ENCODE peak calls at places on chromosomes 12 and 14, in five cellular contexts. W is Caco-2; L is CD8-positive, alpha-beta T cell; R is SK-N-MC; I is upper lobe of right lung. P is an unnamed sample.

GRCh38 chr14:94379291-94380224 is 8.8 kb downstream of the SERPINA1 start:
- DNase-seq in W (no peak), L (no peak), R (no peak), I (no peak), P (peak; percentile 34)

GRCh38 chr14:79764288-79764687 is 447.0 kb downstream of the DIO2 start:
- DNase-seq in W (peak; percentile 54), L (no peak), R (no peak), I (no peak), P (no peak)

GRCh38 chr12:45729233-45730115 is at the start of gene ARID2:
- DNase-seq in W (peak; percentile 84), L (peak; percentile 27), R (no peak), I (peak; percentile 88), P (peak; percentile 86)

GRCh38 chr14:94612174-94612573 is at the start of gene SERPINA3:
- DNase-seq in W (no peak), L (no peak), R (no peak), I (no peak), P (no peak)

GRCh38 chr14:86143248-86143647 is 613.3 kb downstream of the FLRT2 start:
- DNase-seq in W (no peak), L (no peak), R (no peak), I (no peak), P (no peak)

GRCh38 chr14:74442757-74443156 is 16.7 kb upstream of the SYNDIG1L start:
- DNase-seq in W (no peak), L (no peak), R (no peak), I (no peak), P (no peak)

GRCh38 chr12:53105256-53105655 is 2.0 kb downstream of the SOAT2 start:
- DNase-seq in W (no peak), L (no peak), R (no peak), I (no peak), P (no peak)

GRCh38 chr14:95025941-95026340 is 131.4 kb downstream of the DICER1 start:
- DNase-seq in W (no peak), L (no peak), R (no peak), I (no peak), P (no peak)

GRCh38 chr14:96512602-96513397 is 10.6 kb downstream of the PAPOLA start:
- DNase-seq in W (no peak), L (no peak), R (no peak), I (no peak), P (no peak)

GRCh38 chr14:99313234-99313633 is 41.2 kb upstream of the BCL11B start:
- DNase-seq in W (no peak), L (no peak), R (no peak), I (no peak), P (no peak)

GRCh38 chr14:33938131-33938949 is 12.5 kb downstream of the EGLN3 start:
- DNase-seq in W (no peak), L (no peak), R (no peak), I (no peak), P (peak; percentile 53)

GRCh38 chr14:65949711-65950516 is 536.3 kb upstream of the CCDC196 start:
- DNase-seq in W (no peak), L (no peak), R (no peak), I (peak; percentile 73), P (no peak)

GRCh38 chr12:131793623-131794022 is 34.6 kb upstream of the MMP17 start:
- DNase-seq in W (no peak), L (no peak), R (no peak), I (no peak), P (no peak)

GRCh38 chr14:61362072-61362750 is 40.8 kb downstream of the PRKCH start:
- DNase-seq in W (no peak), L (no peak), R (no peak), I (no peak), P (no peak)

GRCh38 chr14:100889641-100890040 is 13.9 kb downstream of the RTL1 start:
- DNase-seq in W (no peak), L (no peak), R (no peak), I (peak; percentile 33), P (no peak)

GRCh38 chr12:3897400-3897910 is 24.3 kb upstream of the PARP11 start:
- DNase-seq in W (no peak), L (no peak), R (no peak), I (no peak), P (no peak)

GRCh38 chr14:36300337-36300736 is 20.1 kb downstream of the MBIP start:
- DNase-seq in W (no peak), L (no peak), R (no peak), I (no peak), P (no peak)

GRCh38 chr14:34766060-34766459 is 51.7 kb upstream of the CFL2 start:
- DNase-seq in W (peak; percentile 17), L (no peak), R (no peak), I (no peak), P (no peak)

GRCh38 chr12:42039146-42039545 is 105.5 kb downstream of the GXYLT1 start:
- DNase-seq in W (no peak), L (no peak), R (no peak), I (no peak), P (no peak)

GRCh38 chr14:62645649-62646048 is 399.6 kb downstream of the KCNH5 start:
- DNase-seq in W (no peak), L (no peak), R (peak; percentile 18), I (no peak), P (peak; percentile 1)

GRCh38 chr14:94138256-94138655 is 8.9 kb upstream of the IFI27L2 start:
- DNase-seq in W (no peak), L (no peak), R (no peak), I (no peak), P (no peak)

GRCh38 chr12:38905480-38906351 is at the start of gene CPNE8:
- DNase-seq in W (peak; percentile 78), L (no peak), R (no peak), I (peak; percentile 93), P (no peak)

GRCh38 chr14:58808828-58809227 is 171.1 kb downstream of the DACT1 start:
- DNase-seq in W (no peak), L (no peak), R (no peak), I (no peak), P (peak; percentile 59)

GRCh38 chr12:15590180-15590826 is 198.9 kb downstream of the EPS8 start:
- DNase-seq in W (peak; percentile 79), L (peak; percentile 2), R (peak; percentile 22), I (no peak), P (peak; percentile 56)

GRCh38 chr12:88544991-88545684 is 35.1 kb downstream of the KITLG start:
- DNase-seq in W (no peak), L (no peak), R (no peak), I (no peak), P (no peak)

GRCh38 chr14:59870277-59871165 is at the start of gene RTN1:
- DNase-seq in W (peak; percentile 52), L (no peak), R (no peak), I (peak; percentile 87), P (peak; percentile 33)

GRCh38 chr14:104978774-104979691 is 859 bp upstream of the AHNAK2 start:
- DNase-seq in W (no peak), L (no peak), R (no peak), I (no peak), P (no peak)

GRCh38 chr12:54032627-54033100 is at the start of gene HOXC5:
- DNase-seq in W (peak; percentile 86), L (peak; percentile 40), R (peak; percentile 81), I (peak; percentile 72), P (no peak)

GRCh38 chr12:30884804-30885203 is 41.7 kb upstream of the TSPAN11 start:
- DNase-seq in W (no peak), L (no peak), R (no peak), I (no peak), P (no peak)

GRCh38 chr14:63342381-63342780 is 23.6 kb upstream of the GPHB5 start:
- DNase-seq in W (no peak), L (no peak), R (peak; percentile 35), I (no peak), P (no peak)

GRCh38 chr12:130333341-130333740 is 4.3 kb upstream of the PIWIL1 start:
- DNase-seq in W (no peak), L (no peak), R (no peak), I (no peak), P (no peak)

GRCh38 chr12:15979096-15980091 is 68.3 kb downstream of the DERA start:
- DNase-seq in W (peak; percentile 52), L (no peak), R (no peak), I (no peak), P (no peak)

GRCh38 chr12:79409562-79409961 is 281.2 kb downstream of the PAWR start:
- DNase-seq in W (no peak), L (no peak), R (peak; percentile 75), I (no peak), P (peak; percentile 63)

DNA sequence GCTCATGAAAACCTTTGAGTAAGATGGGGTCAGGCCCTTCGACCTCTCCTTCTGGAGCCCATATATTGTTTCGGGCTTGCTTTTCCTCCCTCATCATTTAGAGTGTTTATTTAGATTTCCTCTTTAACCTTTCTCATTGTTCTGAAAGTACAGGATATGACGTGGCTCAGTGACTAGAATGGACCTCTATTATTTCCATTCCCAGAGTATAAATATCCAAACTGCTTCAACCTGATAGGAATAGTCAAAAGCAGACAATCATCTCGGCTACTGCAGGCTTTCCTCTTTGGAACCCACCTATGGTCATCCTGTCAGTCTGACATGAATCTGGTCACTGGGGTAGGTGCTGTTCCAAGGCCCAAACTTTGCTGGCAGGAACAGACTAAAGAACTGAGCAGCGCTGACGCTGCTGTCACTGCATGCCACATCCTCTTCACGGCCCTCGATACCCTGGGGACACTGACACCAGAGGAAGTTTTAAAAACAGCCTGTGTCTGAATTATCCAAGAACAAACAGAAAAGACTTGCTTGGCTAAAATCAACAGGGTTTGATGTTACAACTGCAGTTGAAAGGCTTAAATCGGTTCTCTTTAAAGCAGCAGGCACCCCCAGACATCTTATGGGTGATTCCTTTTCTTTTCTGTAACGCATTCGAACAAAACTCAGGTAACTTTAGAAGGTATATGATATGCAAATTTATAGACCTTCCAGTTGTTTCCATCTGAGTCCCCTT is 5.0 kb upstream of the DDX47 start:
- DNase-seq in W (no peak), L (peak; percentile 44), R (no peak), I (no peak), P (no peak)
- H3K4me3 ChIP-seq in W (no peak overlapping the region), L (peak overlapping the region; percentile 40), R (no peak overlapping the region), I (peak overlapping the region; percentile 10), P (peak overlapping the region; percentile 1)

GRCh38 chr14:54985156-54985555 is 41.7 kb downstream of the WDHD1 start:
- DNase-seq in W (no peak), L (no peak), R (no peak), I (no peak), P (no peak)
- H3K4me3 ChIP-seq in W (no peak overlapping the region), L (no peak overlapping the region), R (no peak overlapping the region), I (no peak overlapping the region), P (no peak overlapping the region)

GRCh38 chr12:2246358-2246757 is 193.6 kb downstream of the CACNA1C start:
- DNase-seq in W (no peak), L (no peak), R (no peak), I (no peak), P (no peak)
- H3K4me3 ChIP-seq in W (no peak overlapping the region), L (no peak overlapping the region), R (no peak overlapping the region), I (no peak overlapping the region), P (no peak overlapping the region)

GRCh38 chr12:6083606-6084005 is 40.9 kb downstream of the VWF start:
- DNase-seq in W (no peak), L (no peak), R (no peak), I (no peak), P (no peak)

GRCh38 chr12:6082613-6083012 is 41.9 kb downstream of the VWF start:
- DNase-seq in W (no peak), L (no peak), R (no peak), I (no peak), P (no peak)

GRCh38 chr12:6084969-6085450 is 39.5 kb downstream of the VWF start:
- DNase-seq in W (no peak), L (no peak), R (no peak), I (no peak), P (no peak)

GRCh38 chr12:6085841-6086240 is 38.6 kb downstream of the VWF start:
- DNase-seq in W (no peak), L (no peak), R (no peak), I (no peak), P (no peak)

GRCh38 chr12:6084261-6084968 is 40.1 kb downstream of the VWF start:
- DNase-seq in W (peak; percentile 84), L (no peak), R (no peak), I (no peak), P (peak; percentile 97)
- H3K4me3 ChIP-seq in W (no peak overlapping the region), L (no peak overlapping the region), R (no peak overlapping the region), I (no peak overlapping the region), P (no peak overlapping the region)